ENCODE peak calls at places on chromosome 14, in eight cellular contexts. One of them, this sample, is unnamed.

GRCh38 chr14:100430571-100430970 is 107.4 kb downstream of the SLC25A47 start:
- DNase-seq in progenitor cell of endocrine pancreas: no peak
- DNase-seq in hepatocyte: no peak
- DNase-seq in activated T-helper 1 cell treated with Interleukin-2 at 50 U/mL for 16 hours: no peak
- DNase-seq in AG09319: no peak
- DNase-seq in NCI-H510A treated with DMSO at 0.1 percent for 48 hours: no peak
- DNase-seq in NCI-H1092: no peak
- DNase-seq in upper lobe of left lung: no peak
- DNase-seq in this sample: no peak

GRCh38 chr14:76136476-76137160 is 15.1 kb upstream of the GPATCH2L start:
- DNase-seq in hepatocyte: no peak
- DNase-seq in NCI-H1092: no peak
- DNase-seq in AG09319: no peak
- DNase-seq in progenitor cell of endocrine pancreas: no peak
- DNase-seq in NCI-H510A treated with DMSO at 0.1 percent for 48 hours: no peak
- DNase-seq in upper lobe of left lung: no peak
- DNase-seq in activated T-helper 1 cell treated with Interleukin-2 at 50 U/mL for 16 hours: no peak
- DNase-seq in this sample: no peak

GRCh38 chr14:101001311-101002069 is 98.0 kb upstream of the RTL1 start:
- DNase-seq in NCI-H510A treated with DMSO at 0.1 percent for 48 hours: no peak
- DNase-seq in hepatocyte: no peak
- DNase-seq in progenitor cell of endocrine pancreas: no peak
- DNase-seq in activated T-helper 1 cell treated with Interleukin-2 at 50 U/mL for 16 hours: no peak
- DNase-seq in AG09319: peak; percentile 54
- DNase-seq in upper lobe of left lung: no peak
- DNase-seq in NCI-H1092: no peak
- DNase-seq in this sample: no peak

GRCh38 chr14:100679707-100680438 is 46.8 kb upstream of the DLK1 start:
- DNase-seq in NCI-H1092: peak; percentile 7
- DNase-seq in activated T-helper 1 cell treated with Interleukin-2 at 50 U/mL for 16 hours: no peak
- DNase-seq in hepatocyte: peak; percentile 90
- DNase-seq in AG09319: peak; percentile 60
- DNase-seq in NCI-H510A treated with DMSO at 0.1 percent for 48 hours: no peak
- DNase-seq in upper lobe of left lung: no peak
- DNase-seq in progenitor cell of endocrine pancreas: no peak
- DNase-seq in this sample: peak; percentile 49

GRCh38 chr14:85342858-85343607 is 186.9 kb upstream of the FLRT2 start:
- DNase-seq in activated T-helper 1 cell treated with Interleukin-2 at 50 U/mL for 16 hours: no peak
- DNase-seq in AG09319: no peak
- DNase-seq in upper lobe of left lung: no peak
- DNase-seq in NCI-H510A treated with DMSO at 0.1 percent for 48 hours: no peak
- DNase-seq in NCI-H1092: no peak
- DNase-seq in progenitor cell of endocrine pancreas: no peak
- DNase-seq in hepatocyte: no peak
- DNase-seq in this sample: no peak

GRCh38 chr14:99273724-99274345 is 1.8 kb upstream of the BCL11B start:
- DNase-seq in NCI-H510A treated with DMSO at 0.1 percent for 48 hours: peak; percentile 19
- DNase-seq in activated T-helper 1 cell treated with Interleukin-2 at 50 U/mL for 16 hours: no peak
- DNase-seq in AG09319: no peak
- DNase-seq in progenitor cell of endocrine pancreas: no peak
- DNase-seq in upper lobe of left lung: peak; percentile 82
- DNase-seq in hepatocyte: peak; percentile 70
- DNase-seq in NCI-H1092: no peak
- DNase-seq in this sample: no peak

GRCh38 chr14:90193925-90194324 is 62.4 kb upstream of the PSMC1 start:
- DNase-seq in AG09319: no peak
- DNase-seq in upper lobe of left lung: no peak
- DNase-seq in NCI-H1092: no peak
- DNase-seq in activated T-helper 1 cell treated with Interleukin-2 at 50 U/mL for 16 hours: no peak
- DNase-seq in progenitor cell of endocrine pancreas: no peak
- DNase-seq in hepatocyte: no peak
- DNase-seq in NCI-H510A treated with DMSO at 0.1 percent for 48 hours: no peak
- DNase-seq in this sample: no peak

GRCh38 chr14:38125484-38125912 is 82.2 kb upstream of the SSTR1 start:
- DNase-seq in AG09319: no peak
- DNase-seq in hepatocyte: peak; percentile 6
- DNase-seq in NCI-H1092: peak; percentile 89
- DNase-seq in progenitor cell of endocrine pancreas: no peak
- DNase-seq in activated T-helper 1 cell treated with Interleukin-2 at 50 U/mL for 16 hours: no peak
- DNase-seq in NCI-H510A treated with DMSO at 0.1 percent for 48 hours: peak; percentile 9
- DNase-seq in upper lobe of left lung: no peak
- DNase-seq in this sample: no peak

GRCh38 chr14:95392841-95393240 is 73.1 kb upstream of the CLMN start:
- DNase-seq in hepatocyte: no peak
- DNase-seq in upper lobe of left lung: no peak
- DNase-seq in activated T-helper 1 cell treated with Interleukin-2 at 50 U/mL for 16 hours: no peak
- DNase-seq in NCI-H510A treated with DMSO at 0.1 percent for 48 hours: no peak
- DNase-seq in NCI-H1092: no peak
- DNase-seq in AG09319: no peak
- DNase-seq in progenitor cell of endocrine pancreas: no peak
- DNase-seq in this sample: no peak

GRCh38 chr14:63712123-63712522 is 15.7 kb downstream of the SGPP1 start:
- DNase-seq in AG09319: no peak
- DNase-seq in NCI-H1092: no peak
- DNase-seq in activated T-helper 1 cell treated with Interleukin-2 at 50 U/mL for 16 hours: no peak
- DNase-seq in progenitor cell of endocrine pancreas: no peak
- DNase-seq in hepatocyte: no peak
- DNase-seq in NCI-H510A treated with DMSO at 0.1 percent for 48 hours: no peak
- DNase-seq in upper lobe of left lung: no peak
- DNase-seq in this sample: no peak

GRCh38 chr14:104746951-104747481 is 5.9 kb upstream of the SIVA1 start:
- DNase-seq in progenitor cell of endocrine pancreas: no peak
- DNase-seq in hepatocyte: peak; percentile 61
- DNase-seq in activated T-helper 1 cell treated with Interleukin-2 at 50 U/mL for 16 hours: no peak
- DNase-seq in NCI-H1092: peak; percentile 57
- DNase-seq in AG09319: no peak
- DNase-seq in NCI-H510A treated with DMSO at 0.1 percent for 48 hours: peak; percentile 29
- DNase-seq in upper lobe of left lung: no peak
- DNase-seq in this sample: peak; percentile 63

GRCh38 chr14:71532790-71533189 is 399.4 kb upstream of the RGS6 start:
- DNase-seq in NCI-H510A treated with DMSO at 0.1 percent for 48 hours: no peak
- DNase-seq in activated T-helper 1 cell treated with Interleukin-2 at 50 U/mL for 16 hours: no peak
- DNase-seq in progenitor cell of endocrine pancreas: no peak
- DNase-seq in upper lobe of left lung: no peak
- DNase-seq in NCI-H1092: no peak
- DNase-seq in AG09319: no peak
- DNase-seq in hepatocyte: no peak
- DNase-seq in this sample: no peak

GRCh38 chr14:95504135-95505029 is 12.1 kb downstream of the SYNE3 start:
- DNase-seq in NCI-H510A treated with DMSO at 0.1 percent for 48 hours: no peak
- DNase-seq in upper lobe of left lung: no peak
- DNase-seq in activated T-helper 1 cell treated with Interleukin-2 at 50 U/mL for 16 hours: no peak
- DNase-seq in hepatocyte: no peak
- DNase-seq in NCI-H1092: no peak
- DNase-seq in progenitor cell of endocrine pancreas: no peak
- DNase-seq in AG09319: no peak
- DNase-seq in this sample: no peak

GRCh38 chr14:68891851-68892660 is 87.0 kb downstream of the ACTN1 start:
- DNase-seq in hepatocyte: no peak
- DNase-seq in progenitor cell of endocrine pancreas: no peak
- DNase-seq in NCI-H1092: no peak
- DNase-seq in AG09319: no peak
- DNase-seq in upper lobe of left lung: peak; percentile 67
- DNase-seq in activated T-helper 1 cell treated with Interleukin-2 at 50 U/mL for 16 hours: no peak
- DNase-seq in NCI-H510A treated with DMSO at 0.1 percent for 48 hours: no peak
- DNase-seq in this sample: no peak

GRCh38 chr14:22071001-22071400 is 397.4 kb upstream of the OR4E1 start:
- DNase-seq in progenitor cell of endocrine pancreas: no peak
- DNase-seq in AG09319: no peak
- DNase-seq in upper lobe of left lung: no peak
- DNase-seq in NCI-H1092: no peak
- DNase-seq in hepatocyte: no peak
- DNase-seq in NCI-H510A treated with DMSO at 0.1 percent for 48 hours: no peak
- DNase-seq in activated T-helper 1 cell treated with Interleukin-2 at 50 U/mL for 16 hours: peak; percentile 39
- DNase-seq in this sample: peak; percentile 45

GRCh38 chr14:73591690-73592448 is at the start of gene ACOT4:
- DNase-seq in upper lobe of left lung: peak; percentile 92
- DNase-seq in progenitor cell of endocrine pancreas: peak; percentile 27
- DNase-seq in AG09319: no peak
- DNase-seq in NCI-H510A treated with DMSO at 0.1 percent for 48 hours: peak; percentile 49
- DNase-seq in activated T-helper 1 cell treated with Interleukin-2 at 50 U/mL for 16 hours: peak; percentile 44
- DNase-seq in hepatocyte: peak; percentile 63
- DNase-seq in NCI-H1092: peak; percentile 3
- DNase-seq in this sample: peak; percentile 46

GRCh38 chr14:95544588-95544987 is 9.7 kb downstream of the GLRX5 start:
- DNase-seq in AG09319: no peak
- DNase-seq in activated T-helper 1 cell treated with Interleukin-2 at 50 U/mL for 16 hours: no peak
- DNase-seq in NCI-H510A treated with DMSO at 0.1 percent for 48 hours: no peak
- DNase-seq in upper lobe of left lung: no peak
- DNase-seq in progenitor cell of endocrine pancreas: no peak
- DNase-seq in NCI-H1092: no peak
- DNase-seq in hepatocyte: no peak
- DNase-seq in this sample: no peak

GRCh38 chr14:54200726-54201125 is 196.1 kb upstream of the CDKN3 start:
- DNase-seq in NCI-H1092: no peak
- DNase-seq in hepatocyte: no peak
- DNase-seq in upper lobe of left lung: no peak
- DNase-seq in NCI-H510A treated with DMSO at 0.1 percent for 48 hours: no peak
- DNase-seq in activated T-helper 1 cell treated with Interleukin-2 at 50 U/mL for 16 hours: no peak
- DNase-seq in AG09319: no peak
- DNase-seq in progenitor cell of endocrine pancreas: no peak
- DNase-seq in this sample: no peak

GRCh38 chr14:54331516-54331915 is 65.3 kb upstream of the CDKN3 start:
- DNase-seq in AG09319: no peak
- DNase-seq in hepatocyte: no peak
- DNase-seq in activated T-helper 1 cell treated with Interleukin-2 at 50 U/mL for 16 hours: no peak
- DNase-seq in NCI-H510A treated with DMSO at 0.1 percent for 48 hours: no peak
- DNase-seq in upper lobe of left lung: no peak
- DNase-seq in progenitor cell of endocrine pancreas: no peak
- DNase-seq in NCI-H1092: no peak
- DNase-seq in this sample: no peak

GRCh38 chr14:90179357-90179756 is 77.0 kb upstream of the PSMC1 start:
- DNase-seq in AG09319: no peak
- DNase-seq in upper lobe of left lung: no peak
- DNase-seq in hepatocyte: no peak
- DNase-seq in activated T-helper 1 cell treated with Interleukin-2 at 50 U/mL for 16 hours: no peak
- DNase-seq in NCI-H510A treated with DMSO at 0.1 percent for 48 hours: no peak
- DNase-seq in NCI-H1092: no peak
- DNase-seq in progenitor cell of endocrine pancreas: no peak
- DNase-seq in this sample: no peak

GRCh38 chr14:104446611-104447010 is 133.0 kb upstream of the C14orf180 start:
- DNase-seq in hepatocyte: no peak
- DNase-seq in upper lobe of left lung: no peak
- DNase-seq in AG09319: no peak
- DNase-seq in NCI-H510A treated with DMSO at 0.1 percent for 48 hours: no peak
- DNase-seq in progenitor cell of endocrine pancreas: no peak
- DNase-seq in NCI-H1092: no peak
- DNase-seq in activated T-helper 1 cell treated with Interleukin-2 at 50 U/mL for 16 hours: no peak
- DNase-seq in this sample: no peak